ENCODE peak calls at places on chromosomes 6 and 20, in six cellular contexts. E is HFFc6; Y is stomach; P is GM12878; U is CD8-positive, alpha-beta T cell; V is NB4. S is an unnamed sample.
A peak's percentile ranks its signal among the peaks of the same experiment; 100 is the strongest.

GRCh38 chr6:7216941-7217621 is 95.9 kb downstream of the SSR1 start:
- DNase-seq in U (no peak), Y (no peak), E (no peak), P (no peak), V (no peak), S (no peak)

GRCh38 chr20:31869942-31870702 is at the start of the genes DUSP15 and TTLL9:
- DNase-seq in P (no peak), Y (peak; percentile 55), E (no peak), U (no peak), V (peak; percentile 30), S (peak; percentile 61)

GRCh38 chr6:2952557-2953095 is 18.7 kb downstream of the SERPINB6 start:
- DNase-seq in Y (peak; percentile 82), P (no peak), V (peak; percentile 86), E (peak; percentile 95), U (no peak), S (peak; percentile 67)

GRCh38 chr20:36034875-36035274 is 66.5 kb downstream of the CNBD2 start:
- DNase-seq in E (no peak), Y (no peak), P (no peak), U (no peak), V (no peak), S (no peak)

GRCh38 chr20:10547276-10548114 is 112.4 kb downstream of the SLX4IP start:
- DNase-seq in P (no peak), E (peak; percentile 10), V (no peak), U (no peak), Y (no peak), S (no peak)

GRCh38 chr6:72322778-72323177 is 299.1 kb upstream of the KCNQ5 start:
- DNase-seq in U (no peak), V (no peak), Y (no peak), E (no peak), P (no peak), S (no peak)

GRCh38 chr6:139519571-139520031 is 145.2 kb upstream of the CITED2 start:
- DNase-seq in P (no peak), V (peak; percentile 20), E (peak; percentile 26), U (no peak), Y (no peak), S (no peak)

GRCh38 chr6:11354019-11354418 is 121.6 kb upstream of the NEDD9 start:
- DNase-seq in P (no peak), E (no peak), U (no peak), Y (no peak), V (peak; percentile 32), S (peak; percentile 43)

GRCh38 chr6:90790058-90790457 is 203.2 kb upstream of the MAP3K7 start:
- DNase-seq in E (peak; percentile 0), V (no peak), Y (no peak), P (no peak), U (no peak), S (no peak)

GRCh38 chr6:108587258-108588059 is 26.7 kb downstream of the FOXO3 start:
- DNase-seq in P (no peak), E (peak; percentile 85), U (no peak), V (peak; percentile 49), Y (no peak), S (no peak)

GRCh38 chr6:12760911-12761310 is 44.3 kb downstream of the PHACTR1 start:
- DNase-seq in V (no peak), E (peak; percentile 4), Y (no peak), U (no peak), P (no peak), S (no peak)

GRCh38 chr20:949717-950116 is 33.6 kb upstream of the ANGPT4 start:
- DNase-seq in V (no peak), U (no peak), E (no peak), Y (no peak), P (no peak), S (no peak)

GRCh38 chr6:113994934-113995342 is 24.0 kb upstream of the HDAC2 start:
- DNase-seq in Y (no peak), V (peak; percentile 68), E (peak; percentile 93), U (no peak), P (no peak), S (peak; percentile 38)
- TF ChIP-seq CTCF in Y (peak; percentile 35), V (peak; percentile 56), E (peak; percentile 92), U (no peak), P (peak; percentile 68), S (peak; percentile 16)

GRCh38 chr6:150876598-150876997 is 11.1 kb downstream of the MTHFD1L start:
- DNase-seq in V (no peak), U (no peak), Y (peak; percentile 85), P (no peak), E (no peak), S (no peak)
- TF ChIP-seq CTCF in V (no peak), U (no peak), Y (no peak), P (no peak), E (no peak), S (no peak)

DNA sequence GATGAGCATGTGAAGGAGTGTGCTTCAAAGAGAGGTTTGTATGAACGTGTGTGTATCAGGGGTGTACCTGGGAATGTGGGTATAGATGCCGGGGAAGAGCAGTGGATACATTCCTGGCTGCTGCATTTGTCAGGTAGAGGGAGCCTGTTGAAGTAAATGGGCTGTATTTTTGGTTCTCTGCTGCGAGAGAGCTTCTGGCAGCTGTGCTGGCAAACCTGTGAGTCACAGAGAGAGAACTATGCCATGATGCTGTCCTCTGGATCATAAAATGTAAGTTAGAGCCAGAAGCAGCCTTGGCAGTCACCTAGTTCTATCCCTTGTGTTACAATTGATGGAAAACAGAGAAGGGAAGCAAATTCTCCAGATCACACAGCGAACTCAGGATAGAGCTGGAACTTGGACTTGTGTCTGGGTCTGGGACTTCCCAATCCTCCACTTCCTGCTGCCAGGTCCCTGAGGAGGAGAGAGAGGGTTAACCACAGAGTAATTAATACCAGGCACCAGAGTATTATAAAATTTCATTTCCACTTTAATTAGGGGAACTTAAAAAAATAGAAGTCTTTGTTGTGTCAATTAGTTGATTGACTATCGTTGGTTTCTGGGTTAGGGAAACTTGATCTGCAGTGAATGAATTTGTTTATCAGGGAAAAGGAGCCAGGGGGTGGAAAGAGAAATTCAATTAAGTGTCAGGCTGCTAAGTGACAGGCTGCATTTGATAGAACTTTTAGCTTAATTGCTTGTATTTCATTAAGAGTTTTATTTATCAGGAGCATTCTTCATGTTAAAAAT is 41.1 kb upstream of the GTSF1L start:
- DNase-seq in Y (no peak), E (peak; percentile 68), U (no peak), P (no peak), V (no peak), S (no peak)
- TF ChIP-seq CTCF in Y (no peak), E (no peak), U (no peak), P (no peak), V (no peak), S (no peak)

DNA sequence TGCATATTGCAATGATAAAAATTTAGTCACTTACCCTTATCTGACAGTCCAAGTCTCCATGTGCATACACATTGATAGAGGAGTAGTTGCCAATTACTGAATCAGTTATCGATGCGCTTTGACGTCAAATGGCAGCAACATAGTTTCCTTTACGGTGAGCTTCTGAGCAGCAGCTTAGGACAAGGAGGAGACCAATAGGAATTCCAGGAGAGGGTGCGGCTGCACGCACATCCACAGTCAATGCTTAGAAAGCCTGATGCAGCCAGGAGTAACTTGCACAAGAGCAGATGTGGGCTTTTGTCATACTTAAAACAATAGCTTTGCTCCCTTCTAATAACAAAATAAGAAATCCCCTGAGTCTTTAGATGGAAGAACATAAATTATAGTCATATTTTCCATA is 442.0 kb downstream of the BCKDHB start:
- DNase-seq in V (no peak), Y (no peak), P (no peak), U (no peak), E (no peak), S (no peak)
- TF ChIP-seq CTCF in V (no peak), Y (no peak), P (no peak), U (no peak), E (no peak), S (no peak)